ENCODE peak calls at places on chromosomes 12 and 14, in five cellular contexts. One of them, this sample, is unnamed.

GRCh38 chr12:1590083-1590979 is 4.0 kb downstream of the FBXL14 start:
- DNase-seq in gastrocnemius medialis: no peak
- DNase-seq in IMR-90: peak; percentile 63
- DNase-seq in spleen: no peak
- DNase-seq in HFF-Myc: no peak
- DNase-seq in this sample: no peak

GRCh38 chr14:104816678-104816945 is 15.7 kb downstream of the ZBTB42 start:
- DNase-seq in gastrocnemius medialis: no peak
- DNase-seq in IMR-90: no peak
- DNase-seq in spleen: no peak
- DNase-seq in HFF-Myc: no peak
- DNase-seq in this sample: no peak

GRCh38 chr12:49357099-49357678 is 10.1 kb upstream of the SPATS2 start:
- DNase-seq in gastrocnemius medialis: no peak
- DNase-seq in IMR-90: peak; percentile 75
- DNase-seq in spleen: no peak
- DNase-seq in HFF-Myc: no peak
- DNase-seq in this sample: peak; percentile 20

GRCh38 chr14:71333705-71334104 is 426.4 kb downstream of the PCNX1 start:
- DNase-seq in gastrocnemius medialis: no peak
- DNase-seq in IMR-90: no peak
- DNase-seq in spleen: no peak
- DNase-seq in HFF-Myc: no peak
- DNase-seq in this sample: no peak

GRCh38 chr14:21136024-21136423 is 19.8 kb downstream of the OR5AU1 start:
- DNase-seq in gastrocnemius medialis: no peak
- DNase-seq in IMR-90: peak; percentile 12
- DNase-seq in spleen: no peak
- DNase-seq in HFF-Myc: no peak
- DNase-seq in this sample: peak; percentile 57

GRCh38 chr14:21917699-21918436 is 244.2 kb upstream of the OR4E1 start:
- DNase-seq in gastrocnemius medialis: no peak
- DNase-seq in IMR-90: peak; percentile 41
- DNase-seq in spleen: no peak
- DNase-seq in HFF-Myc: peak; percentile 7
- DNase-seq in this sample: peak; percentile 17

GRCh38 chr12:102479099-102479887 is 1.1 kb downstream of the IGF1 start:
- DNase-seq in gastrocnemius medialis: no peak
- DNase-seq in IMR-90: no peak
- DNase-seq in spleen: no peak
- DNase-seq in HFF-Myc: no peak
- DNase-seq in this sample: no peak

GRCh38 chr14:28652782-28653181 is 113.8 kb upstream of the FOXG1 start:
- DNase-seq in gastrocnemius medialis: no peak
- DNase-seq in IMR-90: peak; percentile 20
- DNase-seq in spleen: no peak
- DNase-seq in HFF-Myc: no peak
- DNase-seq in this sample: no peak

GRCh38 chr12:120737557-120738251 is 12.1 kb downstream of the ACADS start:
- DNase-seq in gastrocnemius medialis: no peak
- DNase-seq in IMR-90: no peak
- DNase-seq in spleen: peak; percentile 72
- DNase-seq in HFF-Myc: no peak
- DNase-seq in this sample: no peak
- TF ChIP-seq CTCF in gastrocnemius medialis: no peak
- TF ChIP-seq CTCF in IMR-90: peak; percentile 24
- TF ChIP-seq CTCF in spleen: peak; percentile 47
- TF ChIP-seq CTCF in HFF-Myc: peak; percentile 35
- TF ChIP-seq CTCF in this sample: no peak

GRCh38 chr12:52533686-52534470 is 13.7 kb upstream of the KRT5 start:
- DNase-seq in gastrocnemius medialis: no peak
- DNase-seq in IMR-90: no peak
- DNase-seq in spleen: peak; percentile 70
- DNase-seq in HFF-Myc: no peak
- DNase-seq in this sample: no peak

GRCh38 chr12:52534482-52534881 is 14.3 kb upstream of the KRT5 start:
- DNase-seq in gastrocnemius medialis: no peak
- DNase-seq in IMR-90: no peak
- DNase-seq in spleen: peak; percentile 22
- DNase-seq in HFF-Myc: no peak
- DNase-seq in this sample: no peak

GRCh38 chr12:52531563-52532300 is 11.5 kb upstream of the KRT5 start:
- DNase-seq in gastrocnemius medialis: no peak
- DNase-seq in IMR-90: no peak
- DNase-seq in spleen: peak; percentile 70
- DNase-seq in HFF-Myc: no peak
- DNase-seq in this sample: no peak

GRCh38 chr12:52530905-52531304 is 10.7 kb upstream of the KRT5 start:
- DNase-seq in gastrocnemius medialis: no peak
- DNase-seq in IMR-90: no peak
- DNase-seq in spleen: peak; percentile 51
- DNase-seq in HFF-Myc: no peak
- DNase-seq in this sample: no peak

DNA sequence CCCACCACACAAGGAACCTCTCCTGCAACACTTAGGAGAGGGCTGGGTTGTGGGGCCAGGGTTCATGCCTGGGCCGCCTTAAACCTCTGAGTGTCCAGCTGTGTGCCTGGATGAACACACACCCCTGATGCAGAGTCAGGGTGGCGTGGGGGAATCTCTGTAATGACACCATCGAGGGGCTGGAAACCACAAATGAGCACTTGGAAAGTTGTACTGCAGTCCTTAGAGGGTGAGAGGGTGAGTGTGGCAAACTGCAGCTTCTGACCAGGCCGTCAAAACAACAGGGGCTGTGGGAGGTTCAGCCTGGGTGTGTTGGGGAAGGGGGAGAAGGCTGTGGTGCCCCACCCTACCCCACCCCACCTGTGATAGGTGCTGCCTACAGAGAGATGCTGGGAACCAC is 12.4 kb upstream of the KRT5 start:
- DNase-seq in gastrocnemius medialis: no peak
- DNase-seq in IMR-90: no peak
- DNase-seq in spleen: peak; percentile 49
- DNase-seq in HFF-Myc: no peak
- DNase-seq in this sample: no peak
- TF ChIP-seq CTCF in gastrocnemius medialis: no peak
- TF ChIP-seq CTCF in IMR-90: no peak
- TF ChIP-seq CTCF in spleen: no peak
- TF ChIP-seq CTCF in HFF-Myc: no peak
- TF ChIP-seq CTCF in this sample: no peak

DNA sequence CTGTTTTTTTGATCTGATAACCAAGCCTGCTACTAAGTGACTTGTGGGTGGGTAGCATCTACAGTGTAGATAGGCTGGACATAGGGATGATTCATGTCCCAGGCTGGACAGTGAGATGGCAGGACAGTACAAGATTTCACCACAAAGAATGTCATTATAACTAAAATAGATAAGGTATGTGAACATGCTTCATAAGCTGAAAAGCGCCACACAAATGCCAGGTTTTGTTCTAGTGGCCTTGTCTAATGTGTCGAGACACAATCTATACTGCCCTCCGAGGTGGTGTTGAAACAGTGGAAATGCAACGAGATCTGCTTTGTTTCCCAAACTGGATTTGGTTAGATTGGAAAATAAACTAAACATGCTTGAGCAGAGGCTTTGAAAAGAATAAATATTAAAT is 4.4 kb downstream of the LGALS3 start:
- DNase-seq in gastrocnemius medialis: no peak
- DNase-seq in IMR-90: peak; percentile 43
- DNase-seq in spleen: no peak
- DNase-seq in HFF-Myc: no peak
- DNase-seq in this sample: no peak
- TF ChIP-seq CTCF in gastrocnemius medialis: peak; percentile 37
- TF ChIP-seq CTCF in IMR-90: peak; percentile 28
- TF ChIP-seq CTCF in spleen: peak; percentile 24
- TF ChIP-seq CTCF in HFF-Myc: no peak
- TF ChIP-seq CTCF in this sample: no peak

GRCh38 chr12:65099182-65099581 is 21.9 kb downstream of the WIF1 start:
- DNase-seq in gastrocnemius medialis: no peak
- DNase-seq in IMR-90: no peak
- DNase-seq in spleen: no peak
- DNase-seq in HFF-Myc: no peak
- DNase-seq in this sample: no peak
- TF ChIP-seq CTCF in gastrocnemius medialis: no peak
- TF ChIP-seq CTCF in IMR-90: no peak
- TF ChIP-seq CTCF in spleen: no peak
- TF ChIP-seq CTCF in HFF-Myc: no peak
- TF ChIP-seq CTCF in this sample: no peak

GRCh38 chr14:65879218-65880009 is 466.9 kb downstream of the FUT8 start:
- DNase-seq in gastrocnemius medialis: no peak
- DNase-seq in IMR-90: peak; percentile 60
- DNase-seq in spleen: no peak
- DNase-seq in HFF-Myc: no peak
- DNase-seq in this sample: no peak

GRCh38 chr14:65878586-65878985 is 466.1 kb downstream of the FUT8 start:
- DNase-seq in gastrocnemius medialis: no peak
- DNase-seq in IMR-90: no peak
- DNase-seq in spleen: no peak
- DNase-seq in HFF-Myc: no peak
- DNase-seq in this sample: no peak

GRCh38 chr14:65877631-65878030 is 465.1 kb downstream of the FUT8 start:
- DNase-seq in gastrocnemius medialis: no peak
- DNase-seq in IMR-90: no peak
- DNase-seq in spleen: no peak
- DNase-seq in HFF-Myc: no peak
- DNase-seq in this sample: no peak

GRCh38 chr14:65881642-65882041 is 469.1 kb downstream of the FUT8 start:
- DNase-seq in gastrocnemius medialis: no peak
- DNase-seq in IMR-90: no peak
- DNase-seq in spleen: no peak
- DNase-seq in HFF-Myc: no peak
- DNase-seq in this sample: no peak

GRCh38 chr14:65880507-65880906 is 468.0 kb downstream of the FUT8 start:
- DNase-seq in gastrocnemius medialis: no peak
- DNase-seq in IMR-90: no peak
- DNase-seq in spleen: no peak
- DNase-seq in HFF-Myc: no peak
- DNase-seq in this sample: no peak
- TF ChIP-seq CTCF in gastrocnemius medialis: no peak
- TF ChIP-seq CTCF in IMR-90: no peak
- TF ChIP-seq CTCF in spleen: no peak
- TF ChIP-seq CTCF in HFF-Myc: no peak
- TF ChIP-seq CTCF in this sample: no peak

GRCh38 chr14:89014570-89014847 is 190.1 kb downstream of the TTC8 start:
- DNase-seq in gastrocnemius medialis: no peak
- DNase-seq in IMR-90: no peak
- DNase-seq in spleen: no peak
- DNase-seq in HFF-Myc: no peak
- DNase-seq in this sample: no peak

GRCh38 chr14:89013698-89014569 is 189.5 kb downstream of the TTC8 start:
- DNase-seq in gastrocnemius medialis: no peak
- DNase-seq in IMR-90: no peak
- DNase-seq in spleen: no peak
- DNase-seq in HFF-Myc: no peak
- DNase-seq in this sample: no peak

GRCh38 chr14:89013098-89013504 is 188.7 kb downstream of the TTC8 start:
- DNase-seq in gastrocnemius medialis: no peak
- DNase-seq in IMR-90: peak; percentile 11
- DNase-seq in spleen: no peak
- DNase-seq in HFF-Myc: no peak
- DNase-seq in this sample: no peak

GRCh38 chr14:89017417-89017816 is 193.0 kb downstream of the TTC8 start:
- DNase-seq in gastrocnemius medialis: no peak
- DNase-seq in IMR-90: peak; percentile 8
- DNase-seq in spleen: no peak
- DNase-seq in HFF-Myc: no peak
- DNase-seq in this sample: no peak

DNA sequence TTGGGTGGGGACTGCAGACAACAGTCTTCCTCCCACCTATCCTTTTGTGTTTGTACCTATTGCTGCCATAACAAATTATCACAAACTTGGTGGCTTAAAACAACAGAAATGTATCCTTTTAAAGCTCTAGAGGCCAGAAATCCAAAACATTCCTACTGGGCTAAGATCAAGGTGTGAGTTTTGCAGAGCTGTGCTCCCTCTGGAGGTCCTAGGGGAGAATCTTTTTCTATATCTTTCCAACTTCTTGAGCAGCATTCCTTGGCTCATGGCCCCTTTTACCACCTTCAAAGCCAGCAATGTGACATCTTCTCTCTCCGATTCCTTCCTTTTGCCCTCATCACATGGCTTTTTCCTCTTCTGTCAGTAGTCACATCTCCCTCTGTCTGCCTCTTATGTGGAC is 190.6 kb downstream of the TTC8 start:
- DNase-seq in gastrocnemius medialis: no peak
- DNase-seq in IMR-90: no peak
- DNase-seq in spleen: no peak
- DNase-seq in HFF-Myc: no peak
- DNase-seq in this sample: no peak
- TF ChIP-seq CTCF in gastrocnemius medialis: no peak
- TF ChIP-seq CTCF in IMR-90: peak; percentile 21
- TF ChIP-seq CTCF in spleen: no peak
- TF ChIP-seq CTCF in HFF-Myc: peak; percentile 44
- TF ChIP-seq CTCF in this sample: no peak

DNA sequence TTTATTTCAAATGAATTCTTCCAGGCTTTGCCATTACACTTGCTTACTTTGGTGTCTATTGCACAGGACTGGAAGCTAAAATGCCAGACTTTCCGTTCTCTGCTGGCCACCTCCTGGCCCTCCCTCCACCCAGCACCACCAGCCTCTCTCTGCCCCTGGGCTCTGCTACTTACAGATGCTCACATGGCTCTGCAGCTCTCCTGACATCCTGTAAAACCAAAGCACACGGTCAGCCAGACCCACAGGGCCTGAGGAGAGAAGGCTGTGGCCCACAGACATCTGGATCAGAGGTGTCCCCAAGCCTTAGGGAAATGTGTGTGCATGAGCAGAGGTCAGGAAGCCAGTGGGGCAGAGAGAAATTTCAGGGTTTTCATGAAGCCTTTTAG is 11.6 kb upstream of the KRT1 start:
- DNase-seq in gastrocnemius medialis: no peak
- DNase-seq in IMR-90: no peak
- DNase-seq in spleen: no peak
- DNase-seq in HFF-Myc: no peak
- DNase-seq in this sample: no peak
- TF ChIP-seq CTCF in gastrocnemius medialis: no peak
- TF ChIP-seq CTCF in IMR-90: no peak
- TF ChIP-seq CTCF in spleen: no peak
- TF ChIP-seq CTCF in HFF-Myc: no peak
- TF ChIP-seq CTCF in this sample: no peak

GRCh38 chr14:52650774-52651173 is 44.6 kb downstream of the ERO1A start:
- DNase-seq in gastrocnemius medialis: no peak
- DNase-seq in IMR-90: no peak
- DNase-seq in spleen: no peak
- DNase-seq in HFF-Myc: no peak
- DNase-seq in this sample: no peak
- TF ChIP-seq CTCF in gastrocnemius medialis: no peak
- TF ChIP-seq CTCF in IMR-90: no peak
- TF ChIP-seq CTCF in spleen: no peak
- TF ChIP-seq CTCF in HFF-Myc: no peak
- TF ChIP-seq CTCF in this sample: no peak

This sample was measured in GM10248.